ENCODE peak calls at places on chromosomes 12 and 14, in six cellular contexts. K is right lobe of liver; R is OCI-LY7; Y is left lung; D is CD4-positive, CD25-positive, alpha-beta regulatory T cell; S is H9. T is an unnamed sample.

GRCh38 chr12:71371132-71371531 is 68.5 kb upstream of the LGR5 start:
- DNase-seq in K (no peak), R (no peak), Y (no peak), D (no peak), S (no peak), T (no peak)

GRCh38 chr12:113853491-113853890 is 112.6 kb downstream of the RBM19 start:
- DNase-seq in K (no peak), R (no peak), Y (no peak), D (no peak), S (no peak), T (no peak)

GRCh38 chr12:12718853-12719252 is 1.7 kb downstream of the CDKN1B start:
- DNase-seq in K (no peak), R (peak; percentile 58), Y (no peak), D (peak; percentile 62), S (no peak), T (no peak)

GRCh38 chr12:89710873-89711179 is 2.2 kb upstream of the ATP2B1 start:
- DNase-seq in K (no peak), R (no peak), Y (no peak), D (no peak), S (no peak), T (no peak)

GRCh38 chr14:52241102-52241793 is 26.2 kb upstream of the PTGDR start:
- DNase-seq in K (no peak), R (no peak), Y (no peak), D (no peak), S (no peak), T (no peak)

GRCh38 chr14:34450542-34450915 is 11.5 kb downstream of the SPTSSA start:
- DNase-seq in K (no peak), R (no peak), Y (no peak), D (no peak), S (no peak), T (no peak)

GRCh38 chr14:77761205-77761931 is 412 bp upstream of the SNW1 start:
- DNase-seq in K (peak; percentile 47), R (peak; percentile 19), Y (no peak), D (no peak), S (peak; percentile 64), T (no peak)

GRCh38 chr12:53624453-53624852 is 1.7 kb downstream of the ATF7 start:
- DNase-seq in K (no peak), R (no peak), Y (no peak), D (no peak), S (no peak), T (no peak)

GRCh38 chr14:25518347-25518746 is 468.4 kb upstream of the STXBP6 start:
- DNase-seq in K (no peak), R (no peak), Y (no peak), D (no peak), S (no peak), T (no peak)

GRCh38 chr14:101500061-101500460 is 61.2 kb upstream of the DIO3 start:
- DNase-seq in K (peak; percentile 24), R (no peak), Y (peak; percentile 33), D (no peak), S (no peak), T (no peak)

GRCh38 chr14:52048641-52049204 is 20.1 kb downstream of the NID2 start:
- DNase-seq in K (no peak), R (no peak), Y (no peak), D (no peak), S (no peak), T (no peak)

GRCh38 chr14:69651653-69652052 is 40.3 kb downstream of the SUSD6 start:
- DNase-seq in K (no peak), R (no peak), Y (no peak), D (no peak), S (no peak), T (no peak)

GRCh38 chr12:77965790-77966189 is 135.1 kb downstream of the NAV3 start:
- DNase-seq in K (no peak), R (no peak), Y (no peak), D (no peak), S (no peak), T (no peak)

GRCh38 chr14:53478174-53478573 is 325.1 kb upstream of the DDHD1 start:
- DNase-seq in K (no peak), R (no peak), Y (no peak), D (no peak), S (no peak), T (no peak)

GRCh38 chr14:68895304-68895703 is 83.8 kb downstream of the ACTN1 start:
- DNase-seq in K (no peak), R (no peak), Y (no peak), D (no peak), S (no peak), T (no peak)

GRCh38 chr14:104341532-104342434 is 203.4 kb downstream of the KIF26A start:
- DNase-seq in K (peak; percentile 61), R (peak; percentile 44), Y (peak; percentile 72), D (peak; percentile 43), S (peak; percentile 95), T (peak; percentile 5)

GRCh38 chr12:67740706-67741105 is 92.2 kb downstream of the DYRK2 start:
- DNase-seq in K (no peak), R (no peak), Y (no peak), D (no peak), S (no peak), T (no peak)

GRCh38 chr14:76112889-76113611 is 38.7 kb upstream of the GPATCH2L start:
- DNase-seq in K (no peak), R (no peak), Y (no peak), D (no peak), S (peak; percentile 75), T (no peak)

GRCh38 chr12:47824198-47824597 is 4.5 kb upstream of the HDAC7 start:
- DNase-seq in K (no peak), R (peak; percentile 55), Y (no peak), D (peak; percentile 87), S (no peak), T (peak; percentile 40)

GRCh38 chr12:6193853-6194815 is 6.1 kb upstream of the CD9 start:
- DNase-seq in K (no peak), R (peak; percentile 57), Y (peak; percentile 49), D (no peak), S (peak; percentile 93), T (no peak)

GRCh38 chr12:2494490-2495192 is 300.1 kb upstream of the FKBP4 start:
- DNase-seq in K (peak; percentile 43), R (no peak), Y (no peak), D (no peak), S (no peak), T (no peak)

GRCh38 chr14:105026789-105027563 is 6.1 kb upstream of the CDCA4 start:
- DNase-seq in K (no peak), R (peak; percentile 38), Y (no peak), D (no peak), S (no peak), T (no peak)

GRCh38 chr14:25103261-25103660 is 53.3 kb upstream of the STXBP6 start:
- DNase-seq in K (no peak), R (no peak), Y (no peak), D (no peak), S (no peak), T (no peak)

GRCh38 chr14:85316701-85317100 is 213.2 kb upstream of the FLRT2 start:
- DNase-seq in K (no peak), R (no peak), Y (no peak), D (no peak), S (no peak), T (no peak)
- H3K4me1 ChIP-seq in K (no peaks in the 10 kb centered on the region), R (no peaks in the 10 kb centered on the region), Y (no peaks in the 10 kb centered on the region), D (no peaks in the 10 kb centered on the region), S (no peaks in the 10 kb centered on the region), T (no peaks in the 10 kb centered on the region)

GRCh38 chr12:3745152-3745551 is 7.8 kb downstream of the CRACR2A start:
- DNase-seq in K (peak; percentile 18), R (no peak), Y (no peak), D (no peak), S (peak; percentile 29), T (no peak)

GRCh38 chr12:3744216-3744883 is 8.6 kb downstream of the CRACR2A start:
- DNase-seq in K (peak; percentile 8), R (no peak), Y (no peak), D (no peak), S (peak; percentile 14), T (no peak)

GRCh38 chr12:3740840-3741239 is 12.1 kb downstream of the CRACR2A start:
- DNase-seq in K (no peak), R (no peak), Y (no peak), D (no peak), S (no peak), T (no peak)

GRCh38 chr12:3743803-3744202 is 9.1 kb downstream of the CRACR2A start:
- DNase-seq in K (peak; percentile 17), R (no peak), Y (no peak), D (no peak), S (no peak), T (no peak)

DNA sequence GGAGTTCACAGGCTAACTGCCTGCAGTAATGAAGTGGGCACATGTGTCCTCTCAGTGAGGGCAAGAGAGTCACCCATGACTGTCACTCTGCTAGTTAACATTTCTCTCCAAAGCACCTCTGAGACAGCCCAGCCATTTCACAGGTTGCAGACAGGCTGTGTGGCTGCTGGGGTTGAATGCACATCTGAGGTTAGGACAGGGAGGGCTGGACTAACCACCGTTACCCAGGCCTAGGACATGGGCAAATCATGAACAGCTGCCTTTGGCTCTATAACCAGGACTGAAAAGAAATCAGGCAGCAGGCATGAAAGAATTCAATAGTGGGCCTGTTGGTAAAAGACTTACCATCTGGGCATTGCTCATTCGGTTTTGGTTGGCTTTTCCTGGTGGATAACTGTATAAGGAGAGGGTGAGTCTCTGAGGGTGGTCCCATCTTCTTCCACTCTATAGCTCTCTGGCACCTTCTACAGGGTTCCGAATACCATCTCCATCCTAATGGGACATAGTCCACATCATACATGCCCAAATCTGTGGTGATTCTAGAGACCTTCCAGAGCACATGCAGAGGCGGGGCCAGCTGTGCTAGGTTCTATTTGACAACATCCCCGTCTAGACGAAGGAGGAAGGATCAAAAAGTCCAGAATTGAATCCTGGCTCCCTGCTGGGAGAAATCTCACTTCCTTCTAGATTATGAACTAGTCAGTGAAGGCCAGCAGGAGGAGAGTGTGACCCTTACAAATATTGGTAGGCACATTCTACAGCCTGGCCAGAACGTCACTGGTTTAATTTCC is 10.8 kb downstream of the CRACR2A start:
- DNase-seq in K (peak; percentile 22), R (no peak), Y (no peak), D (no peak), S (no peak), T (no peak)
- H3K4me1 ChIP-seq in K (no peaks in the 10 kb centered on the region), R (no peaks in the 10 kb centered on the region), Y (no peaks in the 10 kb centered on the region), D (peaks cover 8% of the 10 kb centered on the region), S (no peaks in the 10 kb centered on the region), T (peaks cover 2% of the 10 kb centered on the region)

GRCh38 chr12:65415826-65416225 is 137.3 kb downstream of the MSRB3 start:
- DNase-seq in K (no peak), R (no peak), Y (no peak), D (no peak), S (no peak), T (no peak)

GRCh38 chr12:65419284-65420072 is 141.0 kb downstream of the MSRB3 start:
- DNase-seq in K (no peak), R (no peak), Y (peak; percentile 37), D (no peak), S (no peak), T (no peak)

DNA sequence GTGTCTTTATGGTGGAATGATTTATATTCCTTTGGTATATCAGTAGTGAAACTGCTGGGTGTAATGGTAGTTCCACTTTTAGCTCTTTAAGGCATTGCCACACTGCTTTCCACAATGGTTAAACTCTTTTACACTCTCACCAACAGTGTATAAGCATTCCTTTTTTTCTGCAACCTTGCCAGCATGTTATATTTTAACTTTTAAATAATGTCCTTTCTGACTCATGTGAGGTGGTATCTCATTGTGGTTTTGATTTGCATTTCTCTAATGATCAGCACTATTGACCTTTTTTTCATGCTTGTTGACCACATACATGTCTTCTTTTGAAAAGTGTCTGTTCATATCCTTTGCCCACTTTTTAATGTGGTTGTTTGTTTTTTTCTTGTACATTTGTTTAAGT is 142.5 kb downstream of the MSRB3 start:
- DNase-seq in K (no peak), R (no peak), Y (no peak), D (no peak), S (no peak), T (no peak)
- H3K4me1 ChIP-seq in K (no peaks in the 10 kb centered on the region), R (no peaks in the 10 kb centered on the region), Y (no peaks in the 10 kb centered on the region), D (no peaks in the 10 kb centered on the region), S (no peaks in the 10 kb centered on the region), T (no peaks in the 10 kb centered on the region)

GRCh38 chr12:321606-322326 is 59.1 kb upstream of the SLC6A13 start:
- DNase-seq in K (no peak), R (peak; percentile 7), Y (no peak), D (no peak), S (no peak), T (no peak)
- H3K4me1 ChIP-seq in K (no peaks in the 10 kb centered on the region), R (no peaks in the 10 kb centered on the region), Y (no peaks in the 10 kb centered on the region), D (no peaks in the 10 kb centered on the region), S (no peaks in the 10 kb centered on the region), T (no peaks in the 10 kb centered on the region)